ENCODE peak calls at places on chromosome 14, in seven cellular contexts. U, Z, O, B, G, H and P are unnamed samples.
A peak's percentile ranks its signal among the peaks of the same experiment; 100 is the strongest.

GRCh38 chr14:37078131-37078530 is 94.3 kb downstream of the SLC25A21 start:
- DNase-seq in U (no peak), Z (no peak), O (no peak), B (no peak), G (no peak), H (no peak), P (no peak)

GRCh38 chr14:61406670-61407069 is 85.3 kb downstream of the PRKCH start:
- DNase-seq in U (no peak), Z (no peak), O (no peak), B (no peak), G (no peak), H (no peak), P (no peak)

GRCh38 chr14:100664841-100665425 is 61.8 kb upstream of the DLK1 start:
- DNase-seq in U (no peak), Z (peak; percentile 85), O (no peak), B (no peak), G (no peak), H (no peak), P (no peak)

GRCh38 chr14:76495983-76496382 is 120.0 kb downstream of the ESRRB start:
- DNase-seq in U (no peak), Z (no peak), O (no peak), B (no peak), G (no peak), H (no peak), P (no peak)

GRCh38 chr14:90274019-90274418 is 17.7 kb downstream of the PSMC1 start:
- DNase-seq in U (no peak), Z (no peak), O (no peak), B (no peak), G (no peak), H (no peak), P (no peak)

GRCh38 chr14:32472512-32473472 is 143.7 kb downstream of the AKAP6 start:
- DNase-seq in U (peak; percentile 31), Z (no peak), O (peak; percentile 38), B (peak; percentile 7), G (no peak), H (no peak), P (peak; percentile 32)

GRCh38 chr14:28987516-28987915 is 220.9 kb downstream of the FOXG1 start:
- DNase-seq in U (no peak), Z (no peak), O (no peak), B (no peak), G (no peak), H (no peak), P (no peak)

GRCh38 chr14:92649934-92650545 is 98.4 kb downstream of the LGMN start:
- DNase-seq in U (peak; percentile 33), Z (peak; percentile 72), O (no peak), B (no peak), G (no peak), H (no peak), P (no peak)

GRCh38 chr14:58750321-58751269 is 112.8 kb downstream of the DACT1 start:
- DNase-seq in U (no peak), Z (no peak), O (no peak), B (no peak), G (no peak), H (no peak), P (no peak)

GRCh38 chr14:24367506-24368214 is at the start of gene NFATC4:
- DNase-seq in U (peak; percentile 72), Z (peak; percentile 85), O (peak; percentile 54), B (peak; percentile 87), G (peak; percentile 88), H (peak; percentile 64), P (peak; percentile 72)
- H3K27me3 ChIP-seq in U (peaks cover 56% of the 10 kb centered on the region), Z (no peaks in the 10 kb centered on the region), O (peaks cover 20% of the 10 kb centered on the region), B (peaks cover 12% of the 10 kb centered on the region), G (peaks cover 3% of the 10 kb centered on the region), H (no peaks in the 10 kb centered on the region), P (no peaks in the 10 kb centered on the region)

DNA sequence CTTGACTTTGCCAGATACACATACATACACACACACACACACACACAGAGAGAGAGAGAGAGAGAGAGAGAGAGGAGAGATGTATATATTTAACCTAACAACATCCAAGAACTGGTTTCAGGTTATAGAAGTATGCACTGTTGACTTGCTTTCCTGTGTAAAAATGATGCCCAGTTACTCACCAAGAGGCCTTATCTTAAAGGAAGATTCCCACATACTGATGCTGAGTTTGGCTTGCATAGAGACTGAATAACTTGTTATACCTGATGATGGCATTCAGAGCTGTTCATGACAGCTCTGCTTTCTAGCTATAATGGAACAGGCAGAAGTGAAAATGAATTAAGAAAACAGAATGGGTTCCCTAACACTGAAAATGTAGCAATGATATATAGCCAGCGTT is 387.4 kb downstream of the EGLN3 start:
- DNase-seq in U (no peak), Z (no peak), O (no peak), B (no peak), G (no peak), H (no peak), P (no peak)
- H3K4me3 ChIP-seq in U (no peak overlapping the region), Z (no peak overlapping the region), O (no peak overlapping the region), B (no peak overlapping the region), G (no peak overlapping the region), H (no peak overlapping the region), P (no peak overlapping the region)

GRCh38 chr14:55892906-55893305 is 225.3 kb upstream of the PELI2 start:
- DNase-seq in U (no peak), Z (no peak), O (no peak), B (no peak), G (no peak), H (no peak), P (no peak)

GRCh38 chr14:55884819-55885218 is 233.4 kb upstream of the PELI2 start:
- DNase-seq in U (no peak), Z (no peak), O (no peak), B (no peak), G (no peak), H (no peak), P (no peak)

GRCh38 chr14:55893695-55894094 is 224.5 kb upstream of the PELI2 start:
- DNase-seq in U (no peak), Z (no peak), O (no peak), B (no peak), G (no peak), H (no peak), P (no peak)

GRCh38 chr14:55891692-55892091 is 226.5 kb upstream of the PELI2 start:
- DNase-seq in U (no peak), Z (no peak), O (no peak), B (no peak), G (no peak), H (no peak), P (no peak)

DNA sequence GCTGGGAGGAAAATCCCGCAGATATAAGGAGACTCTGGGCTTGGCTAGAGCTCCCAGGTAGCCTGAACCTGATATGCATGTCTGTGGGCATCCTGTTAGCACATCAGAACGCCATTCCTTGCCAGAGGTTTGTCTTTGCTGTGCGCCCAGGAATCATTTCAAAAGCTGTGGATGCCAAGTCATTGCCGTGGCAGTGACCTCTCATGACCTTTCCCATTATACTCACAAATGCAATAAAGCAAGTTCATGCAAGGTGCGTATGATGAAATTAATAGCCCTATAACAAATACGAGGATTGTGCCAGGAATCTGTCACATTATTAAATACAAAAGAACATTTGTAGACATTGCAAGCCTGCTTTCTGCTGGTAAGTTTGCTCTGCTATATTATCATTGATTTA is 229.1 kb upstream of the PELI2 start:
- DNase-seq in U (no peak), Z (no peak), O (no peak), B (no peak), G (no peak), H (no peak), P (no peak)
- TF ChIP-seq CTCF in U (no peak), Z (no peak), O (no peak), B (no peak), G (no peak), H (no peak), P (no peak)

GRCh38 chr14:65813760-65814387 is 401.3 kb downstream of the FUT8 start:
- DNase-seq in U (no peak), Z (no peak), O (no peak), B (peak; percentile 42), G (no peak), H (no peak), P (no peak)
- H3K27me3 ChIP-seq in U (no peaks in the 10 kb centered on the region), Z (no peaks in the 10 kb centered on the region), O (no peaks in the 10 kb centered on the region), B (no peaks in the 10 kb centered on the region), G (peaks cover 6% of the 10 kb centered on the region), H (no peaks in the 10 kb centered on the region), P (no peaks in the 10 kb centered on the region)

GRCh38 chr14:94867209-94867608 is 97.3 kb upstream of the GSC start:
- DNase-seq in U (no peak), Z (no peak), O (no peak), B (no peak), G (no peak), H (no peak), P (no peak)
- H3K4me3 ChIP-seq in U (no peak overlapping the region), Z (no peak overlapping the region), O (no peak overlapping the region), B (no peak overlapping the region), G (no peak overlapping the region), H (no peak overlapping the region), P (no peak overlapping the region)

GRCh38 chr14:80965041-80965440 is 9.6 kb downstream of the TSHR start:
- DNase-seq in U (no peak), Z (no peak), O (no peak), B (no peak), G (no peak), H (no peak), P (no peak)
- TF ChIP-seq CTCF in U (no peak), Z (no peak), O (no peak), B (no peak), G (no peak), H (no peak), P (no peak)

GRCh38 chr14:64201296-64201695 is 92.9 kb downstream of the ESR2 start:
- DNase-seq in U (no peak), Z (no peak), O (no peak), B (no peak), G (no peak), H (no peak), P (no peak)

GRCh38 chr14:64200170-64200569 is 94.0 kb downstream of the ESR2 start:
- DNase-seq in U (peak; percentile 76), Z (no peak), O (no peak), B (no peak), G (no peak), H (no peak), P (no peak)

GRCh38 chr14:64202731-64203130 is 91.4 kb downstream of the ESR2 start:
- DNase-seq in U (no peak), Z (no peak), O (no peak), B (no peak), G (no peak), H (no peak), P (no peak)

GRCh38 chr14:64201931-64202330 is 92.2 kb downstream of the ESR2 start:
- DNase-seq in U (no peak), Z (no peak), O (no peak), B (no peak), G (no peak), H (no peak), P (no peak)

DNA sequence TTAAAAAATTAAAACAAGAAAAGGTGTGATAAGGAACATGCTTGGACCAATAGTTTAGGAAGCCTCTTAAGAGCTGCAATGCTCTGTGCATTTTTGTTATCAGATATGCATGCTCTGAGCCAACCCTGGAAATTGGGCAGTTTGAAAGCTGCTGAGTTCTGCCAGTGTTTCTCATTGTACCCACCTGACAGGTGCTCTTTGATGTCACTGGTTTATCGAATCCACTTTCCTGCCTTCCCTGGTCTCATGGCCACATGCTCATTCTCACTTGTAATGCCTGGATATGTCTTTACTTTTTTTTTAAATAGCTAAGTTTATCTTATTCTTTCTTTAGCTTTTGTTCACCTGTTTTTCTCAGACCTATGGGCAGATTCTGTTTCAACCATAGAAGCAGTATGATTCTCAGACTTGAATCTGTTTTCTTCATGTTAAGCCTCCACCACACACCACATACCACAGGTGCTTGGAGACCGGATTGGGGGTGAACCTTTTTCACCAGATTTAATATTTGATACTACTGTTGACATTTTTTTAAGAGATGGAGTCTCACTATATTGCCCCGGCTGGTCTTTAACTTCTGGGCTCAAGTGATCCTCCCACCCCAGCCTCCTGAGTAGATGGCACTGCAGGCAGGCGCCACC is 90.7 kb downstream of the ESR2 start:
- DNase-seq in U (no peak), Z (no peak), O (no peak), B (no peak), G (no peak), H (no peak), P (no peak)
- H3K27me3 ChIP-seq in U (no peaks in the 10 kb centered on the region), Z (no peaks in the 10 kb centered on the region), O (no peaks in the 10 kb centered on the region), B (no peaks in the 10 kb centered on the region), G (no peaks in the 10 kb centered on the region), H (no peaks in the 10 kb centered on the region), P (no peaks in the 10 kb centered on the region)